ENCODE peak calls at places on chromosomes 2 and 18, in eight cellular contexts. Y, G, B, R, C, E, D and L are unnamed samples.

GRCh38 chr2:11712866-11713265 is 33.6 kb upstream of the LPIN1 start:
- DNase-seq in Y (no peak), G (no peak), B (no peak), R (no peak), C (no peak), E (no peak), D (no peak), L (no peak)

GRCh38 chr18:31229829-31230228 is 67.2 kb upstream of the DSC1 start:
- DNase-seq in Y (no peak), G (no peak), B (no peak), R (no peak), C (no peak), E (no peak), D (no peak), L (no peak)

GRCh38 chr2:41127351-41127750 is 675.5 kb upstream of the SLC8A1 start:
- DNase-seq in Y (no peak), G (no peak), B (no peak), R (no peak), C (no peak), E (no peak), D (no peak), L (no peak)

GRCh38 chr2:207235621-207236020 is 69.9 kb upstream of the KLF7 start:
- DNase-seq in Y (no peak), G (no peak), B (peak; percentile 27), R (no peak), C (no peak), E (no peak), D (no peak), L (no peak)

GRCh38 chr2:171522804-171523338 is 597 bp downstream of the CYBRD1 start:
- DNase-seq in Y (peak; percentile 57), G (no peak), B (peak; percentile 57), R (peak; percentile 56), C (no peak), E (no peak), D (peak; percentile 32), L (no peak)

GRCh38 chr18:35497006-35497333 is 790 bp downstream of the INO80C start:
- DNase-seq in Y (no peak), G (no peak), B (peak; percentile 66), R (no peak), C (no peak), E (no peak), D (peak; percentile 59), L (no peak)

GRCh38 chr18:22171839-22172582 is 2.6 kb downstream of the GATA6 start:
- DNase-seq in Y (peak; percentile 46), G (no peak), B (no peak), R (peak; percentile 46), C (no peak), E (no peak), D (no peak), L (no peak)

GRCh38 chr2:71457959-71458322 is 4.6 kb downstream of the DYSF start:
- DNase-seq in Y (no peak), G (no peak), B (no peak), R (no peak), C (no peak), E (no peak), D (no peak), L (no peak)

GRCh38 chr2:72222829-72223564 is 75.3 kb upstream of the CYP26B1 start:
- DNase-seq in Y (no peak), G (no peak), B (peak; percentile 92), R (no peak), C (no peak), E (no peak), D (no peak), L (no peak)

GRCh38 chr2:225354281-225354774 is 45.2 kb upstream of the NYAP2 start:
- DNase-seq in Y (no peak), G (no peak), B (peak; percentile 92), R (no peak), C (no peak), E (no peak), D (no peak), L (no peak)

GRCh38 chr2:200193331-200193730 is 113.2 kb upstream of the SPATS2L start:
- DNase-seq in Y (no peak), G (no peak), B (no peak), R (no peak), C (no peak), E (no peak), D (no peak), L (no peak)

GRCh38 chr18:71809711-71810110 is 734.4 kb downstream of the CBLN2 start:
- DNase-seq in Y (no peak), G (no peak), B (no peak), R (no peak), C (no peak), E (no peak), D (no peak), L (no peak)

GRCh38 chr18:79640064-79640672 is 39.4 kb upstream of the CTDP1 start:
- DNase-seq in Y (no peak), G (no peak), B (no peak), R (no peak), C (no peak), E (no peak), D (no peak), L (no peak)

GRCh38 chr2:150214626-150215025 is 272.8 kb downstream of the RND3 start:
- DNase-seq in Y (no peak), G (no peak), B (no peak), R (no peak), C (no peak), E (no peak), D (peak; percentile 17), L (no peak)

GRCh38 chr2:101733257-101733993 is 35.9 kb downstream of the MAP4K4 start:
- DNase-seq in Y (no peak), G (no peak), B (no peak), R (no peak), C (no peak), E (no peak), D (no peak), L (no peak)

GRCh38 chr18:2571200-2572143 is at the start of the genes METTL4 and NDC80:
- DNase-seq in Y (peak; percentile 85), G (peak; percentile 94), B (peak; percentile 87), R (peak; percentile 88), C (peak; percentile 92), E (peak; percentile 88), D (peak; percentile 89), L (peak; percentile 78)

GRCh38 chr18:36769611-36770314 is 59.0 kb downstream of the TPGS2 start:
- DNase-seq in Y (no peak), G (no peak), B (no peak), R (peak; percentile 55), C (no peak), E (no peak), D (no peak), L (no peak)

GRCh38 chr2:39871291-39871761 is 92.3 kb upstream of the THUMPD2 start:
- DNase-seq in Y (no peak), G (no peak), B (peak; percentile 99), R (no peak), C (no peak), E (no peak), D (no peak), L (no peak)

GRCh38 chr2:126860395-126860794 is 38.3 kb upstream of the TEX51 start:
- DNase-seq in Y (no peak), G (no peak), B (no peak), R (no peak), C (no peak), E (no peak), D (no peak), L (no peak)

GRCh38 chr18:13112982-13113381 is 105.6 kb upstream of the LDLRAD4 start:
- DNase-seq in Y (no peak), G (no peak), B (peak; percentile 66), R (no peak), C (no peak), E (no peak), D (peak; percentile 47), L (peak; percentile 7)
- H3K36me3 ChIP-seq in Y (no peaks in the 10 kb centered on the region), G (peaks cover 96% of the 10 kb centered on the region), B (peaks cover 3% of the 10 kb centered on the region), R (peaks cover 58% of the 10 kb centered on the region), C (no peaks in the 10 kb centered on the region), E (peaks cover 69% of the 10 kb centered on the region), D (no peaks in the 10 kb centered on the region), L (peaks cover 10% of the 10 kb centered on the region)

GRCh38 chr2:1635826-1636225 is 108.5 kb downstream of the PXDN start:
- DNase-seq in Y (no peak), G (no peak), B (no peak), R (no peak), C (no peak), E (no peak), D (no peak), L (no peak)

GRCh38 chr2:1633092-1633721 is 111.1 kb downstream of the PXDN start:
- DNase-seq in Y (no peak), G (no peak), B (no peak), R (no peak), C (no peak), E (no peak), D (peak; percentile 51), L (no peak)

GRCh38 chr2:1634681-1635341 is 109.5 kb downstream of the PXDN start:
- DNase-seq in Y (no peak), G (no peak), B (no peak), R (no peak), C (no peak), E (no peak), D (no peak), L (no peak)

GRCh38 chr2:1632510-1632909 is 111.8 kb downstream of the PXDN start:
- DNase-seq in Y (no peak), G (no peak), B (no peak), R (no peak), C (no peak), E (no peak), D (no peak), L (no peak)

GRCh38 chr2:1633936-1634587 is 110.3 kb downstream of the PXDN start:
- DNase-seq in Y (no peak), G (no peak), B (no peak), R (no peak), C (no peak), E (no peak), D (no peak), L (no peak)
- H3K4me3 ChIP-seq in Y (no peak overlapping the region), G (no peak overlapping the region), B (no peak overlapping the region), R (no peak overlapping the region), C (no peak overlapping the region), E (no peak overlapping the region), D (no peak overlapping the region), L (no peak overlapping the region)

GRCh38 chr2:64101141-64101591 is 43.1 kb downstream of the PELI1 start:
- DNase-seq in Y (no peak), G (peak; percentile 52), B (peak; percentile 87), R (no peak), C (no peak), E (no peak), D (no peak), L (peak; percentile 13)
- H3K36me3 ChIP-seq in Y (no peaks in the 10 kb centered on the region), G (peaks cover 85% of the 10 kb centered on the region), B (no peaks in the 10 kb centered on the region), R (peaks cover 50% of the 10 kb centered on the region), C (peaks cover 6% of the 10 kb centered on the region), E (peaks cover 30% of the 10 kb centered on the region), D (peaks cover 5% of the 10 kb centered on the region), L (peaks cover 14% of the 10 kb centered on the region)

GRCh38 chr2:8676191-8676914 is 5.5 kb upstream of the ID2 start:
- DNase-seq in Y (peak; percentile 90), G (no peak), B (peak; percentile 87), R (peak; percentile 85), C (no peak), E (peak; percentile 98), D (peak; percentile 79), L (no peak)
- H3K4me3 ChIP-seq in Y (peak overlapping the region; percentile 38), G (no peak overlapping the region), B (peak overlapping the region; percentile 42), R (peak overlapping the region; percentile 71), C (no peak overlapping the region), E (peak overlapping the region; percentile 68), D (peak overlapping the region; percentile 66), L (no peak overlapping the region)

GRCh38 chr2:173959358-173959884 is 5.8 kb downstream of the SP3 start:
- DNase-seq in Y (no peak), G (no peak), B (no peak), R (no peak), C (no peak), E (no peak), D (no peak), L (no peak)
- H3K36me3 ChIP-seq in Y (no peaks in the 10 kb centered on the region), G (peaks cover 90% of the 10 kb centered on the region), B (no peaks in the 10 kb centered on the region), R (peaks cover 20% of the 10 kb centered on the region), C (peaks cover 13% of the 10 kb centered on the region), E (peaks cover 18% of the 10 kb centered on the region), D (no peaks in the 10 kb centered on the region), L (peaks cover 15% of the 10 kb centered on the region)